ENCODE peak calls at places on chromosomes 13 and 19, in six cellular contexts. B is WERI-Rb-1, S is Peyer's patch, U is A549, J is left lung, P is ascending aorta. G is an unnamed sample. For H3K9me3, the result is how much of the 10 kb centered on the place peaks cover.

GRCh38 chr13:31012285-31013024 is 80.0 kb downstream of the TEX26 start:
- DNase-seq in S (no peak), U (no peak), J (no peak), B (no peak), P (no peak), G (no peak)

GRCh38 chr13:31385534-31385933 is 185.8 kb downstream of the B3GLCT start:
- DNase-seq in P (no peak), J (no peak), S (no peak), U (no peak), B (no peak), G (peak)

GRCh38 chr19:49104229-49104864 is 9.8 kb upstream of the LIN7B start:
- DNase-seq in U (no peak), B (peak), J (no peak), P (no peak), S (no peak), G (no peak)

GRCh38 chr19:10408511-10409291 is 5.4 kb upstream of the CDC37 start:
- DNase-seq in U (no peak), B (peak), P (no peak), S (peak), J (peak), G (no peak)

GRCh38 chr19:28961772-28962500 is 251.0 kb downstream of the UQCRFS1 start:
- DNase-seq in U (no peak), S (no peak), J (no peak), B (no peak), P (no peak), G (no peak)

GRCh38 chr13:74839656-74840055 is 642.3 kb downstream of the TBC1D4 start:
- DNase-seq in P (no peak), B (no peak), J (no peak), S (no peak), U (no peak), G (no peak)

GRCh38 chr13:48334534-48335127 is 31.1 kb downstream of the RB1 start:
- DNase-seq in U (peak), P (no peak), J (no peak), S (no peak), B (no peak), G (no peak)

GRCh38 chr13:41696163-41697003 is 239.0 kb downstream of the RGCC start:
- DNase-seq in B (no peak), P (no peak), J (no peak), U (peak), S (no peak), G (no peak)

GRCh38 chr19:42254083-42254849 is 662 bp downstream of the ERF start:
- DNase-seq in B (peak), P (peak), S (peak), U (peak), J (peak), G (peak)

GRCh38 chr19:2122251-2122650 is 25.5 kb downstream of the IZUMO4 start:
- DNase-seq in P (no peak), B (no peak), J (no peak), S (no peak), U (no peak), G (no peak)

GRCh38 chr19:10533656-10534386 is 9.9 kb upstream of the ATG4D start:
- DNase-seq in U (peak), S (no peak), B (no peak), J (no peak), P (no peak), G (no peak)

GRCh38 chr13:29369060-29369743 is 226.3 kb downstream of the SLC7A1 start:
- DNase-seq in J (no peak), B (no peak), U (peak), P (no peak), S (no peak), G (no peak)

GRCh38 chr13:114130131-114130707 is 2.2 kb downstream of the RASA3 start:
- DNase-seq in S (no peak), J (no peak), P (peak), B (peak), U (no peak), G (no peak)

GRCh38 chr13:101945435-101945834 is 456.4 kb downstream of the FGF14 start:
- DNase-seq in U (peak), B (peak), S (no peak), P (no peak), J (no peak), G (no peak)

GRCh38 chr13:105346141-105346766 is 1189.2 kb downstream of the EFNB2 start:
- DNase-seq in B (no peak), J (no peak), P (no peak), S (no peak), U (peak), G (no peak)

GRCh38 chr13:34764246-34764645 is 177.8 kb upstream of the NBEA start:
- DNase-seq in U (no peak), P (no peak), B (no peak), J (no peak), S (no peak), G (no peak)

GRCh38 chr13:36431204-36432105 is 840 bp upstream of the CCNA1 start:
- DNase-seq in S (no peak), J (peak), B (peak), U (no peak), P (no peak), G (no peak)

GRCh38 chr19:17279436-17279835 is 2.3 kb upstream of the ANKLE1 start:
- DNase-seq in B (no peak), U (no peak), P (no peak), S (no peak), J (no peak), G (no peak)

GRCh38 chr13:28031220-28031903 is 42.9 kb upstream of the URAD start:
- DNase-seq in S (peak), J (peak), B (no peak), U (no peak), P (no peak), G (no peak)

GRCh38 chr19:17488593-17489391 is 18.5 kb downstream of the SLC27A1 start:
- DNase-seq in P (no peak), S (peak), B (peak), J (peak), U (peak), G (peak)

GRCh38 chr13:113616991-113617749 is 32.6 kb downstream of the TFDP1 start:
- DNase-seq in U (no peak), S (no peak), B (no peak), J (no peak), P (no peak), G (no peak)

GRCh38 chr13:85501616-85502015 is 297.6 kb downstream of the SLITRK6 start:
- DNase-seq in J (no peak), U (no peak), S (no peak), B (no peak), P (no peak), G (no peak)

GRCh38 chr19:5718579-5719273 is 1.2 kb downstream of the LONP1 start:
- DNase-seq in J (no peak), U (peak), P (no peak), B (no peak), S (no peak), G (no peak)

GRCh38 chr13:30792257-30793000 is 57.1 kb downstream of the ALOX5AP start:
- DNase-seq in U (peak), P (peak), S (no peak), J (peak), B (peak), G (peak)

GRCh38 chr19:51091895-51092873 is 9.5 kb upstream of the KLK14 start:
- DNase-seq in B (no peak), P (no peak), J (no peak), S (no peak), U (no peak), G (no peak)

GRCh38 chr19:13023666-13024065 is 28.4 kb downstream of the NFIX start:
- DNase-seq in P (no peak), S (no peak), B (no peak), J (no peak), U (no peak), G (no peak)

GRCh38 chr19:36152061-36152885 is at the start of gene COX7A1:
- DNase-seq in P (peak), J (peak), S (no peak), U (no peak), B (no peak), G (no peak)

GRCh38 chr19:34189917-34190425 is 17.7 kb downstream of the LSM14A start:
- DNase-seq in P (no peak), U (no peak), S (no peak), J (no peak), B (no peak), G (no peak)

DNA sequence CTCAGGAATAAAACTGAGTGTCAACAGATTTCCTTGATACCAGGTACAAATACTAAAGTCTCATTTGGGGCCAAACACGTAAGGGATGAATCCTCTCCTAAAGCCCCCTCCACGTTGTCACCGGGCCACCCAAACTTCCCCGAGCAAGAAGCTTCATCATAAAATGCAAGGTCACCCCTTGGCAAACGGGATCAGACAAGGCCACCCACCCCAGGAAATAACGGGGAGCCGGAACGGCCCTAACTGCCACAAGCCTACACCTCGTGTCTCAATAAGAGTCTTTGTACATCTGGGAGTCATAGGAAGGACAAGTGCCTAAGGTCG is 717 bp downstream of the EEF2 start:
- DNase-seq in U (no peak), J (no peak), S (no peak), P (no peak), B (no peak), G (no peak)
- H3K4me3 ChIP-seq in U (peak), J (peak), S (peak), P (peak), B (peak), G (peak)

DNA sequence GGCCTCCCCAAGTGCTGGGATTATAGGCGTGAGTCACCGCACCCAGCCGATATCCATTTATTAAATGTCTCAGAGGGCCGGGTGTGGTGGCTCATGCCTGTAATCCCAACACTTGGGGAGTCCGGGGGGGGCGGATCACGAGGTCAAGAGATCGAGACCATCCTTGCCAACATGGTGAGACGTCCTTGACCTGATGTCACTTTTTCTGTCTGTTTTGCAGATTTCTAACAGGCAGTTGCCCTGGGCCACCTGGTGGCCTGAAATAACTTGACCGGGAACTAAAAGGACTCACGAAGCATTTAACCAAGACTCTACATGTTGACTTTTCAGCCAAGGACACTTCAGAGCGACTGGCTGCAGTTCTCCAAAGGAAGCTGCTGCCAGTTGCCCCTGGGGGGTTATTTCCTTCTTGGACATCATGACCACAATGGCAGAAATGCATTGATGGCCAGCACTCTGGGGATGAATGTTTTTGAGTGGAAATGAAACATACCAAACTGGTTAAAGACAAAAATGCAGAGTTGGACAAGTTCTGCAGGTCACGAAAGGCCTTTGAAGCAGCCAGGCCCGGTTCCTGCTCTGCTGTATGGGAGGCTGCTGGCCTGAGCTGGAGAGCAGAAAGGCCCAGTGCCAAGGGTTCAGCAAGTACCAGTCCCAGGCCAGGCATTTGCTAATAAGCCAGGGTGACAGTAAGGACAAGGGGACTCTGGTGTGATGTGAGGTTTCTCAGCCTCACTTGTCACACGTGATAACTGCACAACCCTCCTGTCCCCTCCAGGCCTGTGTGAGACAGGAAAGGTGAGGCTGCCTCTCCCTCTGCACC is 8.3 kb downstream of the ZNF837 start:
- DNase-seq in U (no peak), B (no peak), J (no peak), S (no peak), P (no peak), G (no peak)
- TF ChIP-seq CTCF in U (no peak), B (no peak), J (no peak), S (no peak), P (no peak), G (no peak)

GRCh38 chr19:55912916-55913315 is 19.2 kb downstream of the NLRP13 start:
- DNase-seq in B (no peak), U (no peak), J (no peak), S (no peak), P (no peak), G (no peak)

GRCh38 chr19:55909801-55910200 is 22.3 kb downstream of the NLRP13 start:
- DNase-seq in B (no peak), S (no peak), J (no peak), U (no peak), P (no peak), G (no peak)

GRCh38 chr19:55913643-55914268 is 18.4 kb downstream of the NLRP13 start:
- DNase-seq in S (no peak), U (no peak), P (no peak), B (no peak), J (no peak), G (no peak)
- H3K9me3 ChIP-seq in S (under half), U (under half), P (under half), B (under half), J (under half), G (under half)

GRCh38 chr13:20188649-20189553 is 3.8 kb downstream of the GJB2 start:
- DNase-seq in U (peak), J (peak), S (no peak), B (peak), P (no peak), G (peak)

GRCh38 chr13:20192470-20193141 is at the start of gene GJB2:
- DNase-seq in B (no peak), P (no peak), J (no peak), S (no peak), U (no peak), G (peak)

GRCh38 chr13:20191311-20191901 is 1.3 kb downstream of the GJB2 start:
- DNase-seq in B (no peak), U (no peak), P (no peak), S (no peak), J (no peak), G (peak)

GRCh38 chr13:20191902-20192469 is 752 bp downstream of the GJB2 start:
- DNase-seq in U (peak), B (no peak), J (no peak), S (no peak), P (no peak), G (peak)

DNA sequence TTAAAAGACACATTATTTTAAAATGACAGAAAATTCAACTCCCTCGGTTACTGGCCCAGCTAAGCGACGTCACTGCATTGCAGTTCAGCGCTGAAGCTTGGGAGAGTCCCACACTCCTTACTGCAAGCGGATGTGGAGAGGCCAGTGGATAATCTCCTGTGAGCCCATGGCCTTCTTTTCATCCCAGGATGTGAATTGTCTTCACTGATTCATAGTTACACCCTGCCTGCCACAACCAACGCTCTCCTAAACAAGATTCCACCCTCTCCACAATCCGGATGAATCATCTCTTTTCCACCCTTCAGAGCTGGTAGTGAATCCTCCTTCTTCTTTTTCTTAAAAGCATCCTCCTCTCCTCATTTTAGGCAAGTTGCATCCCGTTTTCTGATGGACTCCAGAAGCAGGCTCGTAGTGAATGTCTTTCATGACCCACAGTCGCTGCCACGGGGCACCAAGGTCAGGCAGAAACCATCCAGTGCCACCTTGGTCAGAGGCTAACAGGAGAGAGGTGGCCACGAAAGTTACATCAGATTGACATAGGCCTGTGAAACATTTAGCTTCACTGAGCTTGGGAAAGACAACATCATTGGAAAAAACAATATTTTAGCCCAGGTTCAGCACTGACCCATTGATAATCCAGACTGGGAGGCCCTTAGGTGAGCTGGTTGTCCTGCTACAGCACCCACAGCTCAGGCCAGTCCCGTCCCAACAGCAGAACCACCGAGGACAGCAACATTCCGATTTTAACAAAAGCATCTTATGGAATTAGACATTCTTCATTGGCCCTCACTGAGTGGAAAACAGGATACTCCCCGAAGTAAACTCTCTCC is 2.0 kb downstream of the GJB2 start:
- DNase-seq in B (no peak), J (no peak), P (no peak), U (no peak), S (no peak), G (no peak)
- H3K4me3 ChIP-seq in B (no peak), J (no peak), P (no peak), U (no peak), S (no peak), G (no peak)

GRCh38 chr13:25375727-25376358 is 4.1 kb downstream of the ATP8A2 start:
- DNase-seq in S (no peak), P (no peak), J (no peak), B (peak), U (peak), G (peak)
- TF ChIP-seq CTCF in S (peak), P (peak), J (peak), B (peak), U (peak), G (peak)

DNA sequence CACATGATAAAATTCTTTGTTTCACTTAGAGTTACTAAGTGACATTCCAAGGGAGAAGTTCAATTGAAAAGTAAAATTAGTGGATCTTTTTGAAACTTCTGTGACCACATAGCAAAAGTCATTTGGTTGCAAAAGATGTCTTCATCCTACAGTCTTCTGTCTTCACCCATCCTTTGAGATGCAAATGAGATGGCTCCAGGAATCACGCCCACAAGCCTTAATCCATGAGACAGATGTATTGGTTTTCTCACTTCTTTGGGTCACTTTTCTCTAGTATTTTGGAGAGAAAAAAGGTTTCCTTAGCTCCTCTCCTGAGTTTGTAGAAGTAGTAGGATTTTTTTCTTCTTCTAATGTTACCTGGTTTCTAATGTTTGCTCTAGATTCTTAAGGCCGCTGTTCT is 259.5 kb upstream of the SLC10A2 start:
- DNase-seq in J (no peak), P (no peak), U (no peak), B (no peak), S (no peak), G (no peak)
- H3K9me3 ChIP-seq in J (under half), P (under half), U (under half), B (under half), S (under half), G (under half)

GRCh38 chr19:15840833-15841232 is 25.4 kb upstream of the OR10H1 start:
- DNase-seq in P (no peak), S (no peak), B (no peak), U (no peak), J (no peak), G (no peak)

GRCh38 chr19:15831626-15832025 is 16.2 kb upstream of the OR10H1 start:
- DNase-seq in P (no peak), B (no peak), J (no peak), S (no peak), U (no peak), G (no peak)

GRCh38 chr19:15841875-15842569 is 26.6 kb upstream of the OR10H1 start:
- DNase-seq in U (no peak), J (no peak), S (no peak), P (no peak), B (no peak), G (no peak)

GRCh38 chr19:15836595-15837398 is 21.3 kb upstream of the OR10H1 start:
- DNase-seq in S (peak), U (peak), B (peak), J (peak), P (peak), G (peak)

DNA sequence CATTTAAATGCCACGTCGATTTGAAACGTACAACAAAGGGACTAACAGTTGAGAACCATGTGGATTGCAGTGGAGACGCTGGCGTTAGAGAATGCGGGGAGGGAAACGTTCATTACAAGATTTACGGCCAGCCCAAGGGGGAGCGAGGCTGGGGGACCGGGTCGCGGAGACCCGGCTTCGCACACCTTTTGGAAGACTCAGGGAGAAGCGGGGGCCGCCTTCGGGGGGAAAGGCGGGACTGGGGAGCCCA is 20.8 kb upstream of the OR10H1 start:
- DNase-seq in S (no peak), J (no peak), B (no peak), U (peak), P (no peak), G (no peak)
- H3K4me3 ChIP-seq in S (peak), J (peak), B (peak), U (peak), P (peak), G (peak)

GRCh38 chr19:45347570-45348366 is 7.2 kb downstream of the KLC3 start:
- DNase-seq in B (no peak), U (no peak), P (no peak), S (no peak), J (no peak), G (no peak)

GRCh38 chr19:45344621-45345505 is 4.3 kb downstream of the KLC3 start:
- DNase-seq in B (no peak), P (no peak), J (no peak), S (no peak), U (no peak), G (no peak)

GRCh38 chr19:45345506-45345860 is 4.9 kb downstream of the KLC3 start:
- DNase-seq in U (no peak), P (no peak), B (no peak), J (no peak), S (no peak), G (no peak)

GRCh38 chr19:45348367-45349125 is 8.0 kb downstream of the KLC3 start:
- DNase-seq in P (no peak), B (no peak), S (no peak), J (no peak), U (no peak), G (no peak)

DNA sequence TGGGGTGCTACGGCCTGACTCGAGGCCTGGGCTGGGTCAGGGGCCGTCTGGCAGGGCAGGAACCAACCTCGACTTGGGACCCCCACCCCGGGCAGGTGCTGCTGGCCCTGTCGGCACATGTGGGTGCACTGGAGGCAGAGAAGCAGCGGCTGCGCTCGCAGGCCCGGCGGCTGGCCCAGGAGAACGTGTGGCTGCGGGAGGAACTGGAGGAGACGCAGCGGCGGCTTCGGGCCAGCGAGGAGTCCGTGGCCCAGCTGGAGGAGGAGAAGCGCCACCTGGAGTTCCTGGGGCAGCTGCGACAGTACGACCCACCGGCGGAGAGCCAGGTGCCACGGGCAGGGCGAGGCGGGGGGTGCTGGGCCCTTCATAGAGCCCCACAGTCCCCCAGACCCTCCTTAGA is 5.9 kb downstream of the KLC3 start:
- DNase-seq in B (peak), J (no peak), S (no peak), P (no peak), U (no peak), G (no peak)
- TF ChIP-seq CTCF in B (peak), J (no peak), S (no peak), P (no peak), U (no peak), G (no peak)

G was measured in colonic mucosa.